ENCODE peak calls at places on chromosomes 3 and 15, in eight cellular contexts. R is fibroblast of lung, O is WTC11, J is neural progenitor cell, V is fibroblast of mammary gland, S is endothelial cell, Q is NB4, H is tibial artery. X is an unnamed sample.

GRCh38 chr3:38297947-38298711 is 16.0 kb downstream of the SLC22A14 start:
- DNase-seq in Q (peak), J (no peak), H (no peak), R (peak), S (no peak), V (peak), O (no peak), X (no peak)

GRCh38 chr15:38414351-38414750 is 39.6 kb upstream of the FAM98B start:
- DNase-seq in J (peak), O (peak), R (peak), V (peak), Q (peak), S (peak), H (peak), X (peak)

GRCh38 chr3:140823106-140823505 is 118.5 kb upstream of the SLC25A36 start:
- DNase-seq in Q (no peak), O (no peak), V (no peak), J (no peak), H (no peak), R (no peak), S (no peak), X (no peak)

GRCh38 chr3:132721479-132722164 is 587 bp downstream of the NPHP3 start:
- DNase-seq in H (peak), S (peak), Q (peak), J (peak), V (peak), O (peak), R (peak), X (no peak)

GRCh38 chr3:73405853-73406252 is 218.9 kb downstream of the PDZRN3 start:
- DNase-seq in Q (no peak), O (no peak), V (peak), S (no peak), J (no peak), H (no peak), R (peak), X (no peak)

GRCh38 chr3:87810427-87810826 is 248.4 kb downstream of the CGGBP1 start:
- DNase-seq in O (no peak), J (no peak), S (no peak), R (peak), H (no peak), V (no peak), Q (no peak), X (no peak)

GRCh38 chr3:47194994-47195393 is 31.1 kb upstream of the SETD2 start:
- DNase-seq in S (no peak), H (no peak), R (no peak), O (no peak), J (no peak), V (no peak), Q (no peak), X (no peak)

GRCh38 chr15:82945326-82945725 is 7.2 kb downstream of the HOMER2 start:
- DNase-seq in S (no peak), V (no peak), O (no peak), Q (no peak), R (no peak), H (no peak), J (no peak), X (no peak)

GRCh38 chr3:194756460-194757355 is 71.0 kb downstream of the FAM43A start:
- DNase-seq in O (no peak), R (no peak), V (no peak), Q (no peak), H (peak), J (no peak), S (no peak), X (peak)

GRCh38 chr3:29515451-29515850 is 234.6 kb downstream of the RBMS3 start:
- DNase-seq in J (no peak), R (peak), Q (peak), S (no peak), O (no peak), H (no peak), V (peak), X (no peak)

GRCh38 chr3:124799676-124800075 is 69.4 kb downstream of the UMPS start:
- DNase-seq in S (no peak), J (no peak), Q (no peak), V (no peak), R (no peak), H (no peak), O (no peak), X (no peak)

GRCh38 chr3:175585898-175586297 is 726.8 kb downstream of the NAALADL2 start:
- DNase-seq in S (no peak), V (peak), Q (no peak), J (no peak), O (no peak), R (peak), H (no peak), X (no peak)

GRCh38 chr3:56862352-56863062 is 60.8 kb upstream of the ARHGEF3 start:
- DNase-seq in Q (peak), S (no peak), H (no peak), R (peak), J (no peak), O (no peak), V (peak), X (no peak)

GRCh38 chr3:19945405-19946290 is 1.2 kb upstream of the RAB5A start:
- DNase-seq in J (peak), Q (peak), R (no peak), O (no peak), H (no peak), V (peak), S (no peak), X (no peak)

GRCh38 chr3:114216186-114216970 is 21.0 kb downstream of the ZNF80 start:
- DNase-seq in Q (no peak), R (peak), S (no peak), V (peak), J (no peak), H (no peak), O (no peak), X (no peak)

GRCh38 chr3:104437891-104438290 is 928.8 kb upstream of the ALCAM start:
- DNase-seq in J (peak), V (peak), S (no peak), Q (no peak), O (no peak), H (no peak), R (peak), X (no peak)

GRCh38 chr3:75192065-75192658 is 472.0 kb upstream of the FRG2C start:
- DNase-seq in S (peak), R (peak), J (peak), V (peak), H (no peak), Q (peak), O (peak), X (peak)

GRCh38 chr3:42655980-42656679 is 2.6 kb downstream of the ZBTB47 start:
- DNase-seq in O (no peak), V (peak), R (peak), H (no peak), J (no peak), Q (no peak), S (no peak), X (peak)

GRCh38 chr3:42653303-42653559 is 266 bp upstream of the ZBTB47 start:
- DNase-seq in O (no peak), S (no peak), Q (no peak), J (no peak), H (no peak), R (no peak), V (no peak), X (no peak)

GRCh38 chr3:42655331-42655888 is 1.9 kb downstream of the ZBTB47 start:
- DNase-seq in R (no peak), H (peak), J (peak), S (no peak), V (no peak), Q (no peak), O (no peak), X (peak)

GRCh38 chr3:42653560-42654330 is at the start of gene ZBTB47:
- DNase-seq in Q (peak), O (no peak), V (no peak), J (peak), R (peak), S (peak), H (peak), X (no peak)

DNA sequence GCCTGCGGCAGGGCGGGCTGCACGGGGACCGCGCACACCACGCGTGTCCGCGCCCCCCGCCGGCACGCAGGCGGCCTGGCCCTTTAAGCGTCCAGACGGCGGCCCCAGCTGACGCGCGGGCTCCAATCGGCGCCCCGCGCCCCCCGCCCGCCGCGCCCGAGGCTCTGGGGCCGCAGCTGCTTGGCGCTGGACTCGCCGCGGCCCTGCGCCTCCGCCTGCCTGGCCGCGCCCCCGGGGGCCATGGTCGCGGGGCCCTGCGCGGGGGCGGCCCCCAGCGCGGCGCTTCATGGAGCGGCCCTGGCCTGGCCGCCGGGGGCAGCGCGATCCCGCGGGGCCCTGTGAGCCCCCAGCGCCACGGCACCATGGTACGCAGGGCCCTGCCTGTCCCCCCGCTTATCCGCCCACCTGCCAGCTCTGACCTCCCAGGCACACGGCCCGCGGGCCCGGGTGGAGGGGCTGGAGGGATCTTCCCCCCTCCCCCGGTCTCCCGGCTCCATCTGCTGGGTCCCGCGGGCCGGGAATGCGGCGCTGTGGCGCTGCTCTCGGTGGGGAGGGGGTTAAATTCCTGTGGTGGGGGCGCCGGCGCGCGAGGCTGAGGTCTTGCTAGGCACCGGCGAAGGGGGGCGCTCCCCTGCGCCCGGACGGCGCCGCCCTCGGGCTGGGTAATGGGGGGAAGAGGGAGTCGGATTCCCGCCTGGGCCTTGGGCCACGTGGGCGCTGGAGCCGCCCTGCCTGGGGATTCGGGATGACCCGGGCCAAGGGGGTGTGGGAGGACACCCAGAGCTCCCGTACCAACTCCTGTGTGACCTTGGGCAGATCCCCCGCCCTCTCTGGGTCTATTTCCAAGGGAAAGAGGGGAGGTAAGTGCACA is 1.1 kb downstream of the ZBTB47 start:
- DNase-seq in V (peak), J (peak), O (peak), H (peak), R (peak), Q (peak), S (peak), X (peak)
- TF ChIP-seq CTCF in V (no peak), J (peak), O (no peak), H (no peak), R (no peak), Q (no peak), S (no peak), X (peak)

DNA sequence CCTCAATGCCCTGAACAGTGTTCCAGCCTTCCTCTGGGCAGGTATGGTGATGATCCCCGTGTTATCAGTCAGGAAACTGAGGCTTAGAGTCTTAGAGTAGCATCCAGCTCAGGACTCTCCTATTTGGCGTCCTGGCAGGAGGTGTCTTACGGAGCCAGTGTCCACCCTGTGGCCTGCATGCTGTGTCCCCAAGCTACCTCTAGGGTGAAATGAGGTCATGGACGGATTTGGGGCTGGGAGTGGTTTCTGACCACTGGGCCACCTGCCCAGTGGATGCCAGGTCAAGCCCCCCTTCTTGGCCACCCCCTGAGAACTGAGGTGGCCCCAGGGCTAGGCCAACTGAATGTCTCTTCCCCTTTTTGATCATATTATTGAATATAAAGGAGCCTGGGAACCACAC is 27.2 kb upstream of the SLC6A6 start:
- DNase-seq in Q (no peak), O (no peak), J (no peak), R (no peak), V (no peak), H (no peak), S (no peak), X (no peak)
- TF ChIP-seq CTCF in Q (no peak), O (no peak), J (peak), R (no peak), V (no peak), H (no peak), S (no peak), X (no peak)

DNA sequence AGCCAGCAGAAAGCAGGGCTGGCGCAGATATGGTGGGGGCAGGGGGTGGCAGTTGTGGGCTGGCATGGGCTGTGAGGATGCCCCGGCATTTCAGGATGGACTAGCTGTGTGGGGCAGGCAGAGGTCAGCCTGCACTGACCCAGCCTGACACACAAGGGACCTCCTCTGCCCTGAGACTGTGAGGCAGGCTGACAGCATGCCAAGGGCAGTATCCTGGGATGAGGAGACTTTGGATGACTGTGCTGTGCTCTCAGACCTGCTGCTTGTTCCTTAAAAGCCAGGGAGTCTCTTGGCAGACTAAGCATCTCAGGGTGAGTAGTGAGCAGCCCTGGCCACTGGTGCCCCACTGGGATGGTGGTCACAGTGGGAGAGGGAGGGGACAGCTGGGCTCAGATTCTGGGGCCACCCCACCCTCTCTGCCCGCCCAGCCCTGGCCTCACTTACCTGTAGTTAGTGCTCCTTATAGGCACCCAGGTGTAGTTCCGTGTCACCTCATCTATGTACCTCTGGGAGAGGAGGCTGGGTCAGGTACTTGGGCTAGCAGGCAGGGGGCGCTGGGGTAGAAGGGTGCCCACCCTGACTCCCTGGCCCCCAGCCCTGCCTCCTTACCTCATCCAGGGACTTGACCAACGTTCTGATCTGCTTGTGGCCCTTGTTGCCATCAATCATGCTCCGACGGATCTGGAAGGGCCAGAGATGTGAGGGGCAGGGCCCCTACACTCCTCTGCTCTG is 16.0 kb upstream of the TMEM115 start:
- DNase-seq in R (no peak), S (no peak), H (no peak), O (peak), V (no peak), Q (peak), J (peak), X (peak)
- TF ChIP-seq CTCF in R (no peak), S (no peak), H (no peak), O (peak), V (no peak), Q (peak), J (peak), X (no peak)

DNA sequence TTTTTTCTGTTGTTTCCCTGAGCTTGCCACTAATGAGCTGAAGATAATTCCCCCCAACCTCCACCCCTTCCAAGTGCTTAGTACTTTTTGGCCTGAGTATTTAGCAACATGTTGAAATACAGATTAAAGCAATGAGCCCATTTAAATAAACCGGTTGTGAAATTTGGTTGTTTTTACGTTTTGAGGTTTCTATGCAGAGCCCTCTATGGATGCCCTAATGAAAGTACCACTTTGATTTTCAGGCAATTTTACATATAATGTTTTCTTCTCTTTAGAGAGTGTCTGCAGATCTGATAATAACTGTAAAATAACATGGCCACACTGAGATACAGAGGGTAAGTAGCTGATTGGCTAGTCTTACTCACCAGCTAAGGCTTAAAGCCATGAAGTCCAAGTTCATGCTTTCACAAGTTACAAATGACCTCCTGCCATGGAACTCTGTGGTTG is 139.4 kb upstream of the SLC7A14 start:
- DNase-seq in Q (no peak), R (peak), J (no peak), O (no peak), H (no peak), S (no peak), V (peak), X (no peak)
- TF ChIP-seq CTCF in Q (no peak), R (peak), J (no peak), O (no peak), H (no peak), S (no peak), V (peak), X (no peak)

DNA sequence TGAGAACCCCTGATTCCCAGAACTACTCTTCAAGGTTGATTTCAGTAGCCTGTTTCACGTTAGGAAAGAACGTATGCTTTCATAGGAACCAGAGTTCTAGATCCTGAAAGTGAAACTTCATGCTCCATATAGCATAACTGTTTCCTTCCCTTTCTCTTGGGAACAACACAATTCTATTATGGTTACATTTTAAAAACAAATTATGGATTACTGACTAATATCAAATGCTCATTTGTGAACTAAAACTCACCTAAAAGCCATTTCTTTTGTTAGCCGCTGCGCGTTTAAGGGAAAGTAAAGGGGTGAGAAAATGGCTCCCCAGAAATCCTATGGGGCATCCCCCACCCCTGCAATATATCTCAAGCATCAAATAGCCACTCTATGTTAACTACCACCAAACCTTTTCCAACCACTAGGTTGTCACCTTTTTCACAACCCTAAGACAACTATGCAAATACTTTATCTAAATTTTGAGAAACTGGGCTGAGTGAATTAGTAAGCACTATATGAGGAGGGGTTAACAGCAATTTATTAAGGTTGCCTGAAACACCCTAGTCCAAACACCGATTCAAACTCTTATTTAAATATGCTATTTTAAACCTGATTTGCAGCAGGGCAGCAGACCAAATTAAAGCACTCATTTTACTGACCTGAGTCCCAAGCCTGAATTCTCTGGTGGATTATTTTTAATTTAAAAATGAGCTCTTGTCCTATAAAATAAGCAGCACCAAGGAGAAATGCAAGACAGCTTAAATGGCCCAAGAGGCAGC is 2.4 kb downstream of the SIAH2 start:
- DNase-seq in O (no peak), H (no peak), J (no peak), V (no peak), R (no peak), S (no peak), Q (no peak), X (no peak)
- TF ChIP-seq CTCF in O (no peak), H (no peak), J (no peak), V (no peak), R (no peak), S (no peak), Q (no peak), X (no peak)

DNA sequence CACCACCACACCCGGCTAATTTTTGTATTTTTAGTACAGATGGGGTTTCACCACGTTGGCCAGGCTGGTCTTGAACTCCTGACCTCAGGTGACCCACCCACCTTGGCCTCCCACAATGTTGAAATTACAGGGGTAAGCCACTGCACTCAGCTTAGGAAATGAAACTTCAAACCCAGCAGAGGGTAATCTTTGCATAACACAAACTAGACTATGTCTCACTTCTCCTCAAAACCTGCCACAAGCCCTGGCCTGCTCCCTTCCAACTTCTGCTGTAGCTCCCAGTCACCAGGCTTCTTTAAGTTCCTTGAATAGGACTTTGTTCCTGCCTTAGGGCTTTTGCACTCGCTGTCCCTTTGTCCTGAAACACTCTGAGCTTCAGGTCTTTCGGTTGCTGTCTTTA is 39.2 kb upstream of the SEMA4B start:
- DNase-seq in J (no peak), Q (peak), H (no peak), S (no peak), V (no peak), O (no peak), R (no peak), X (no peak)
- TF ChIP-seq CTCF in J (no peak), Q (no peak), H (no peak), S (no peak), V (no peak), O (no peak), R (no peak), X (no peak)

GRCh38 chr15:43872416-43873020 is 45.7 kb downstream of the WDR76 start:
- DNase-seq in O (peak), Q (peak), H (no peak), V (peak), S (peak), R (peak), J (peak), X (peak)
- TF ChIP-seq CTCF in O (peak), Q (peak), H (peak), V (peak), S (peak), R (peak), J (peak), X (peak)

DNA sequence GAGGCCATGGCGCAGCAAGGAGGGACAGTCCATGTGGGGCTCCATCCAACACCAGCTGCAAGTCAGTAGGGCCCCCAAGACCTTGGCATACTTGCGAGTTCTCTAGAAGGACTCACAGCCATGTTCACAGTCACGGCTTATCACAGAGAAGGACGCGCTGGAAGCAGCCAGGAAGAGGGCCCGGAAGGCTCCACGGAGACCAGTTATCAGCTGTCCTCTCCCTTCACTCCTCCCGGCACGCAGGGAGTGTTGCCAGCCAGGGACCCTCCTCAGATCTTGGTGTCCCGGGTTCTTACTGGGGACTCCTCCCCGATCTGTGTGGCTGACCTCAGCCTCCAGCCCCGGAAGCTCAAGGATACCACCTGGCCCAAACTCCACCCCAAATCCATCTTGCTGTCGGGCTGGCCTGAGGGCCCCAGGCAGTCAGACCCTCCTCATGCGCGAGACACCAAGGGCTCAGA is 68.0 kb downstream of the SLTM start:
- DNase-seq in R (no peak), H (no peak), J (no peak), S (no peak), Q (peak), O (peak), V (no peak), X (no peak)
- TF ChIP-seq CTCF in R (no peak), H (no peak), J (no peak), S (no peak), Q (no peak), O (no peak), V (no peak), X (no peak)

GRCh38 chr15:27214032-27214431 is 243.1 kb downstream of the GABRG3 start:
- DNase-seq in R (peak), V (no peak), J (no peak), O (no peak), H (no peak), Q (no peak), S (no peak), X (no peak)

GRCh38 chr15:27210176-27210575 is 239.2 kb downstream of the GABRG3 start:
- DNase-seq in Q (no peak), O (no peak), S (no peak), H (no peak), V (no peak), R (peak), J (no peak), X (no peak)
- TF ChIP-seq CTCF in Q (no peak), O (no peak), S (no peak), H (no peak), V (no peak), R (no peak), J (no peak), X (no peak)